ENCODE peak calls at places on chromosome X, in four cellular contexts. M, N, Q and B are unnamed samples.

GRCh38 chrX:29666361-29666760 is 549.0 kb upstream of the MAGEB2 start:
- DNase-seq in N (peak), Q (no peak), M (no peak), B (no peak)

GRCh38 chrX:119008122-119008744 is 33.8 kb downstream of the LONRF3 start:
- DNase-seq in N (peak), Q (peak), M (no peak), B (peak)

GRCh38 chrX:46573896-46574336 is 351 bp downstream of the CHST7 start:
- DNase-seq in Q (peak), M (peak), N (peak), B (no peak)

GRCh38 chrX:67780694-67781109 is 236.9 kb downstream of the AR start:
- DNase-seq in M (no peak), Q (no peak), N (peak), B (peak)

GRCh38 chrX:103343105-103343504 is 13.1 kb downstream of the TCEAL7 start:
- DNase-seq in N (peak), M (no peak), Q (no peak), B (peak)

GRCh38 chrX:109830704-109831206 is 97.7 kb upstream of the ACSL4 start:
- DNase-seq in Q (no peak), M (no peak), N (peak), B (no peak)

GRCh38 chrX:15930585-15930984 is 76.0 kb upstream of the AP1S2 start:
- DNase-seq in N (peak), M (no peak), Q (no peak), B (no peak)

GRCh38 chrX:65451663-65452062 is 82.9 kb downstream of the LAS1L start:
- DNase-seq in Q (no peak), M (no peak), N (peak), B (no peak)

GRCh38 chrX:19721726-19722370 is 165.6 kb downstream of the SH3KBP1 start:
- DNase-seq in M (no peak), Q (no peak), N (no peak), B (peak)

GRCh38 chrX:24081661-24082154 is 27.0 kb downstream of the EIF2S3 start:
- DNase-seq in Q (peak), N (peak), M (peak), B (peak)

GRCh38 chrX:72461288-72461687 is 111.4 kb downstream of the HDAC8 start:
- DNase-seq in M (no peak), Q (no peak), N (no peak), B (no peak)

GRCh38 chrX:104193485-104193884 is 27.2 kb downstream of the FAM199X start:
- DNase-seq in N (peak), Q (no peak), M (no peak), B (no peak)

GRCh38 chrX:6968231-6968630 is 179.3 kb upstream of the STS start:
- DNase-seq in Q (no peak), N (no peak), M (no peak), B (peak)

GRCh38 chrX:71930298-71930697 is 19.7 kb downstream of the NHSL2 start:
- DNase-seq in M (no peak), N (no peak), Q (no peak), B (no peak)

GRCh38 chrX:130669233-130669632 is 233.8 kb downstream of the ENOX2 start:
- DNase-seq in Q (no peak), N (peak), M (no peak), B (no peak)

GRCh38 chrX:50770702-50771101 is 43.3 kb downstream of the SHROOM4 start:
- DNase-seq in M (no peak), Q (no peak), N (no peak), B (no peak)

GRCh38 chrX:104136241-104137019 is 20.4 kb downstream of the SLC25A53 start:
- DNase-seq in Q (peak), N (peak), M (peak), B (peak)

GRCh38 chrX:103423955-103424640 is 47.8 kb downstream of the BEX3 start:
- DNase-seq in N (no peak), Q (no peak), M (peak), B (no peak)

GRCh38 chrX:108036298-108036973 is 8.4 kb upstream of the VSIG1 start:
- DNase-seq in N (peak), M (no peak), Q (no peak), B (peak)

GRCh38 chrX:149392896-149393295 is 112.2 kb downstream of the IDS start:
- DNase-seq in M (no peak), N (no peak), Q (no peak), B (no peak)

GRCh38 chrX:109997786-109998452 is 5.0 kb upstream of the TMEM164 start:
- DNase-seq in Q (no peak), M (no peak), N (no peak), B (no peak)

GRCh38 chrX:46715521-46715920 is 43.4 kb downstream of the SLC9A7 start:
- DNase-seq in M (no peak), Q (no peak), N (no peak), B (no peak)

GRCh38 chrX:9611436-9612145 is 146.7 kb downstream of the TBL1X start:
- DNase-seq in M (no peak), N (no peak), Q (peak), B (no peak)

GRCh38 chrX:39627257-39627656 is 470.5 kb downstream of the BCOR start:
- DNase-seq in Q (no peak), N (no peak), M (no peak), B (no peak)

GRCh38 chrX:111914398-111915092 is 38.6 kb downstream of the TRPC5OS start:
- DNase-seq in N (peak), M (no peak), Q (no peak), B (peak)

GRCh38 chrX:68238568-68238967 is 194.7 kb downstream of the OPHN1 start:
- DNase-seq in Q (no peak), M (peak), N (no peak), B (no peak)

GRCh38 chrX:11757729-11758399 is at the start of gene MSL3:
- DNase-seq in M (peak), N (peak), Q (peak), B (peak)

GRCh38 chrX:109485470-109486340 is 3.8 kb upstream of the GUCY2F start:
- DNase-seq in N (peak), M (peak), Q (peak), B (peak)

GRCh38 chrX:142251202-142251601 is 46.1 kb upstream of the MAGEC2 start:
- DNase-seq in Q (no peak), N (no peak), M (no peak), B (no peak)

GRCh38 chrX:48992341-48992740 is 9.7 kb downstream of the GRIPAP1 start:
- DNase-seq in Q (no peak), M (no peak), N (no peak), B (no peak)
- H3K23ac ChIP-seq in Q (no peak), M (no peak), N (no peak), B (no peak)

DNA sequence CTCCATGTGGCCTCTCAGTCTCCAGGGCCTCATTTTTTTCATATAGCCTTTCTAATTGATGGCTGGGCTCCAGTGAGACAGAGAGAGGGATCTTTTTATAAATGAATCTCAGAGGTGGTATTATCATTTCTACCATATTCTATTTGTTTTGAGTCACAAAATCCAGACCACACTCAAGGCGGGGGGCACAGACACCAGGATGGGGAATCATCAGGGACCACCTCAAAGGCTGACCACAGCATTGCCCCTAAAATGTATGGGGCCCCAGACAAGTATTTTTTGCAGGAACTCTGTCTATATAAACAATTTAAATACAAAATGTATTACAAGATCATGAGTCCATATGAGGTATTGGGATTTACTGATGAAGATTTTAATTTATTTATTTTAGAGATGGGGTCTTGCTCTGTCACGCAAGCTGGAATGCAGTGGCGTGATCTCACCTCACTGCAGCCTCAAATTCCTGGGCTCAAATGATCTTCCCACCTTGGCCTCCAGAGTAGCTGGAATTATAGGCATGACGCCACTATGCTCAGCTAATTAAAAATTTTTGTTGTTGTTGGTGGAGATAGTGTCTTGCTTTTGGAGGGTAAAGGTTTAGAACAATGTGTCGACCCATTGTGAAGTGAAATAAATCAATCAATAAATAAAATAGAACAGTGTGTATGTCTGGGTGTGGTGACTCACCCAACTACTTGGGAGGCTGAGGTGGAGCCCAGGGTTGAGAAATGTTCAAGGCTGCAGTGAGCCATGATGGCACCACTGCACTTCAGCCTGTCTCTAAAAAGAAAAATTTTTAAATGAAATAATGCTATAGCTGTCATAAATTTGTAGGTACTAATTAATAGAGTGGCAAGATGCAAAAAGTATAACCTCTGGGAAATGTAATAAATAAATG is 29.4 kb downstream of the WDR13 start:
- DNase-seq in Q (no peak), N (peak), M (no peak), B (no peak)
- H3K4me2 ChIP-seq in Q (no peak), N (no peak), M (no peak), B (no peak)

DNA sequence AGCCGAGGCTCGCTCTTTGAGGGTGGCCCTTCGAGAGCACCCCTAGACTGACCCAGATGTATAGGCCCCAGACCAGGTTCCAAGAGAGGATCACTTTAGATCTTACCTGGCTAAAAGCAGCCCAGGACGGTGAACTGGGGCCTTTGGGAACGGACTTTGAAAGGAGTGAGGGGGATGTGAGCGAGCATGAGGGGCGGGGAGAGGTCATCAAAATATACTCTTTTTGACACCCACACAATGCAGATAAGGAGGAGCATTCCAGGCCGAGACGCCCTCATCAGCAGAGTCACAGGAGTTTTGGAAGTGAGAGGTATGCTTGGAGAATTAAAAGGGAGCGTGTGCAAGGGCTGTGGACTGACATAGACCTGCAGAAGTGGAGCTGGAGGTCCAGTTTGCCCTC is 528 bp downstream of the NSDHL start:
- DNase-seq in M (no peak), Q (no peak), N (no peak), B (no peak)
- H4K91ac ChIP-seq in M (no peak), Q (no peak), N (no peak), B (peak)

GRCh38 chrX:154396948-154397887 is 959 bp upstream of the RPL10 start:
- DNase-seq in N (peak), M (peak), Q (no peak), B (peak)
- H3K23ac ChIP-seq in N (peak), M (no peak), Q (peak), B (no peak)